ENCODE peak calls at places on chromosomes 2 and 18, in four cellular contexts. One of them, this sample, is unnamed.

GRCh38 chr2:233815861-233816260 is 37.7 kb downstream of the MROH2A start:
- DNase-seq in AG04450: no peak
- DNase-seq in right lobe of liver: no peak
- DNase-seq in heart left ventricle: no peak
- DNase-seq in this sample: no peak

GRCh38 chr2:105806994-105807393 is 62.3 kb downstream of the NCK2 start:
- DNase-seq in AG04450: no peak
- DNase-seq in right lobe of liver: no peak
- DNase-seq in heart left ventricle: no peak
- DNase-seq in this sample: no peak

GRCh38 chr18:30601541-30601940 is 441.0 kb downstream of the DSC3 start:
- DNase-seq in AG04450: no peak
- DNase-seq in right lobe of liver: no peak
- DNase-seq in heart left ventricle: no peak
- DNase-seq in this sample: no peak

GRCh38 chr18:9808530-9809241 is 77.1 kb upstream of the TXNDC2 start:
- DNase-seq in AG04450: no peak
- DNase-seq in right lobe of liver: no peak
- DNase-seq in heart left ventricle: no peak
- DNase-seq in this sample: no peak

GRCh38 chr2:199973703-199974102 is 18.3 kb downstream of the MAIP1 start:
- DNase-seq in AG04450: no peak
- DNase-seq in right lobe of liver: no peak
- DNase-seq in heart left ventricle: no peak
- DNase-seq in this sample: no peak

GRCh38 chr2:75964646-75965045 is 253.9 kb upstream of the GCFC2 start:
- DNase-seq in AG04450: no peak
- DNase-seq in right lobe of liver: no peak
- DNase-seq in heart left ventricle: no peak
- DNase-seq in this sample: no peak

GRCh38 chr2:27856956-27857355 is 33.2 kb downstream of the RBKS start:
- DNase-seq in AG04450: no peak
- DNase-seq in right lobe of liver: no peak
- DNase-seq in heart left ventricle: no peak
- DNase-seq in this sample: no peak

GRCh38 chr2:64919261-64919660 is 69.9 kb upstream of the SLC1A4 start:
- DNase-seq in AG04450: no peak
- DNase-seq in right lobe of liver: no peak
- DNase-seq in heart left ventricle: no peak
- DNase-seq in this sample: no peak

GRCh38 chr2:174970092-174970491 is 35.1 kb downstream of the CHN1 start:
- DNase-seq in AG04450: no peak
- DNase-seq in right lobe of liver: no peak
- DNase-seq in heart left ventricle: no peak
- DNase-seq in this sample: no peak

GRCh38 chr2:38947241-38948239 is 57.9 kb downstream of the ARHGEF33 start:
- DNase-seq in AG04450: peak; percentile 48
- DNase-seq in right lobe of liver: peak; percentile 81
- DNase-seq in heart left ventricle: peak; percentile 58
- DNase-seq in this sample: no peak
- TF ChIP-seq CTCF in AG04450: peak; percentile 72
- TF ChIP-seq CTCF in right lobe of liver: peak; percentile 73
- TF ChIP-seq CTCF in heart left ventricle: peak; percentile 49
- TF ChIP-seq CTCF in this sample: no peak

DNA sequence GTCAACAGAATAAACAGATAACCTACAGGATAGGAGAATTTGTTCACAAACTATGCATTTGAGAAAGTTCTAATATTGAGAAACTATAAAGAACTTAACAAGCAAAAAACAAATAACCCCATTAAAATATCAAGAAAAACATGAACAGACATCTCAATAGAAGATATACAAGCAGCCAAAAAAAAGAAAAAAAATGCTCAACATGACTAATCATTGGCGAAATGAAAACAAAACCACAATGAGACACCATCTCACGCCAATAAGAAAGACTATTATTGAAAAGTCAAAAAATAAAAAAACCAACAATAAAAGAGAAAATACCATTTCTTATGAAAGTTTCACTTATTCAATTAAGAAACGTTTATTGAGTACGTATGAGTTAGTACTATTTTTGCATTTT is 800.5 kb downstream of the CBLN2 start:
- DNase-seq in AG04450: no peak
- DNase-seq in right lobe of liver: no peak
- DNase-seq in heart left ventricle: no peak
- DNase-seq in this sample: no peak
- H3K9me3 ChIP-seq in AG04450: no peaks in the 10 kb centered on the region
- H3K9me3 ChIP-seq in right lobe of liver: no peaks in the 10 kb centered on the region
- H3K9me3 ChIP-seq in heart left ventricle: no peaks in the 10 kb centered on the region
- H3K9me3 ChIP-seq in this sample: no peaks in the 10 kb centered on the region

DNA sequence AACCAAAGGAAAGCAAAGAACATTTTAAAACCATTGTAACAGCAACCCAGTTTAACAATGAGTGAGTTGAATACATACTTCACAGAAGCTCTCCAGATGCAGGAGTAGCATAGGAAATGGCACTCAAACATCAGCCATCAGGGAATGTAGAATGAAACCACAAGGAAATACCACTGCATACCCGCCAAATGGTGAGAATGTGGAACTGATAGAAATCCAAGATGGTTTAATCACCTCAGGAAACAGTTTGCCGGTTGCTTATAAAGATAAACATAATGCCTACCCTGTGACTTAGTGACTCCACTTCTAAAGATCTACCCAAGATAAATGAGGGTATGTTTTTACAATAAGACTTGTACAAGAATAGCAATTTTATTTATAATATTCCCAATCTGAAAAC is 132.0 kb downstream of the GALNT1 start:
- DNase-seq in AG04450: no peak
- DNase-seq in right lobe of liver: no peak
- DNase-seq in heart left ventricle: no peak
- DNase-seq in this sample: no peak
- TF ChIP-seq CTCF in AG04450: no peak
- TF ChIP-seq CTCF in right lobe of liver: no peak
- TF ChIP-seq CTCF in heart left ventricle: no peak
- TF ChIP-seq CTCF in this sample: no peak

GRCh38 chr2:182924311-182924710 is 57.9 kb upstream of the FRZB start:
- DNase-seq in AG04450: no peak
- DNase-seq in right lobe of liver: no peak
- DNase-seq in heart left ventricle: no peak
- DNase-seq in this sample: no peak

GRCh38 chr2:182933629-182934028 is 67.2 kb upstream of the FRZB start:
- DNase-seq in AG04450: no peak
- DNase-seq in right lobe of liver: no peak
- DNase-seq in heart left ventricle: no peak
- DNase-seq in this sample: no peak

GRCh38 chr2:182929972-182930371 is 63.5 kb upstream of the FRZB start:
- DNase-seq in AG04450: no peak
- DNase-seq in right lobe of liver: no peak
- DNase-seq in heart left ventricle: no peak
- DNase-seq in this sample: no peak
- H3K9me3 ChIP-seq in AG04450: no peaks in the 10 kb centered on the region
- H3K9me3 ChIP-seq in right lobe of liver: no peaks in the 10 kb centered on the region
- H3K9me3 ChIP-seq in heart left ventricle: no peaks in the 10 kb centered on the region
- H3K9me3 ChIP-seq in this sample: no peaks in the 10 kb centered on the region

DNA sequence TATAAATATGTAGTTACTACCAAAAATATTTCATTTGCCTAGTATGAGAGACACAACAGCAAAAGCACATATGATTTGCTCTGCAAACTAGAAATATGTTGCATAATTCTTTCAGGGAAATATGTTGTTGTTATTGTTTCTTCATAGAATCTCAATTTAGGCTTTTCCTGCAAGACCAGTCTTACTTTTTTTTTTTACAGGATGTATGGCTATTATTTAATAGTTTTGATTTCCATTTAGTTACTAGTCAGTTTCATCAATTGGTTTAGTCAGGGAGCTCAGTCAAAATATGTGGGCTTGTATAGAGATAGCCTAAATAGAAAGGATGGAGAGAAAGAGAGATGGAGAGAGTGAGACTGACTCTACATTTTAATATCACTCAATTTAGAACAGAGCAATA is 6.1 kb downstream of the LRP1B start:
- DNase-seq in AG04450: no peak
- DNase-seq in right lobe of liver: no peak
- DNase-seq in heart left ventricle: no peak
- DNase-seq in this sample: no peak
- TF ChIP-seq CTCF in AG04450: no peak
- TF ChIP-seq CTCF in right lobe of liver: no peak
- TF ChIP-seq CTCF in heart left ventricle: no peak
- TF ChIP-seq CTCF in this sample: no peak

GRCh38 chr2:4085186-4085585 is 381.8 kb downstream of the DCDC2C start:
- DNase-seq in AG04450: no peak
- DNase-seq in right lobe of liver: no peak
- DNase-seq in heart left ventricle: no peak
- DNase-seq in this sample: no peak
- H3K9me3 ChIP-seq in AG04450: peaks cover 44% of the 10 kb centered on the region
- H3K9me3 ChIP-seq in right lobe of liver: no peaks in the 10 kb centered on the region
- H3K9me3 ChIP-seq in heart left ventricle: no peaks in the 10 kb centered on the region
- H3K9me3 ChIP-seq in this sample: peaks cover 12% of the 10 kb centered on the region

GRCh38 chr2:235055891-235056516 is 104.2 kb downstream of the SH3BP4 start:
- DNase-seq in AG04450: no peak
- DNase-seq in right lobe of liver: peak; percentile 55
- DNase-seq in heart left ventricle: peak; percentile 30
- DNase-seq in this sample: no peak
- TF ChIP-seq CTCF in AG04450: peak; percentile 53
- TF ChIP-seq CTCF in right lobe of liver: peak; percentile 73
- TF ChIP-seq CTCF in heart left ventricle: peak; percentile 60
- TF ChIP-seq CTCF in this sample: no peak

This sample was measured in suprapubic skin.